ENCODE peak calls at places on chromosomes 4 and X, in five cellular contexts. One of them, this sample, is unnamed.

GRCh38 chr4:114807759-114808404 is 209.3 kb downstream of the UGT8 start:
- DNase-seq in neuronal stem cell: peak; percentile 44
- DNase-seq in thyroid gland: peak; percentile 8
- DNase-seq in H1: peak; percentile 15
- DNase-seq in hepatocyte: peak; percentile 52
- DNase-seq in this sample: peak; percentile 62

GRCh38 chrX:39559229-39559628 is 538.5 kb downstream of the BCOR start:
- DNase-seq in hepatocyte: no peak
- DNase-seq in thyroid gland: no peak
- DNase-seq in H1: no peak
- DNase-seq in neuronal stem cell: no peak
- DNase-seq in this sample: no peak

GRCh38 chr4:149708513-149709175 is 107.0 kb downstream of the IQCM start:
- DNase-seq in H1: no peak
- DNase-seq in neuronal stem cell: no peak
- DNase-seq in hepatocyte: peak; percentile 6
- DNase-seq in thyroid gland: no peak
- DNase-seq in this sample: no peak

GRCh38 chrX:68835104-68835442 is 6.3 kb downstream of the EFNB1 start:
- DNase-seq in H1: no peak
- DNase-seq in neuronal stem cell: no peak
- DNase-seq in thyroid gland: no peak
- DNase-seq in hepatocyte: no peak
- DNase-seq in this sample: no peak

GRCh38 chr4:123401466-123402175 is 5.0 kb downstream of the SPRY1 start:
- DNase-seq in thyroid gland: no peak
- DNase-seq in H1: no peak
- DNase-seq in hepatocyte: no peak
- DNase-seq in neuronal stem cell: no peak
- DNase-seq in this sample: no peak

GRCh38 chr4:2284934-2285664 is 23.2 kb upstream of the MXD4 start:
- DNase-seq in neuronal stem cell: no peak
- DNase-seq in thyroid gland: no peak
- DNase-seq in hepatocyte: no peak
- DNase-seq in H1: no peak
- DNase-seq in this sample: peak; percentile 52

GRCh38 chr4:8538703-8539567 is 41.3 kb upstream of the GPR78 start:
- DNase-seq in H1: no peak
- DNase-seq in neuronal stem cell: no peak
- DNase-seq in hepatocyte: no peak
- DNase-seq in thyroid gland: no peak
- DNase-seq in this sample: no peak

GRCh38 chr4:183588169-183588675 is 70.8 kb downstream of the RWDD4 start:
- DNase-seq in H1: no peak
- DNase-seq in thyroid gland: no peak
- DNase-seq in neuronal stem cell: no peak
- DNase-seq in hepatocyte: peak; percentile 48
- DNase-seq in this sample: peak; percentile 21

GRCh38 chrX:118495958-118496762 is 545 bp downstream of the DOCK11 start:
- DNase-seq in H1: no peak
- DNase-seq in neuronal stem cell: no peak
- DNase-seq in thyroid gland: peak; percentile 57
- DNase-seq in hepatocyte: peak; percentile 38
- DNase-seq in this sample: no peak

GRCh38 chrX:77617206-77617605 is 168.8 kb downstream of the ATRX start:
- DNase-seq in H1: no peak
- DNase-seq in neuronal stem cell: no peak
- DNase-seq in thyroid gland: no peak
- DNase-seq in hepatocyte: no peak
- DNase-seq in this sample: no peak

GRCh38 chr4:159006202-159006601 is 96.7 kb upstream of the RAPGEF2 start:
- DNase-seq in hepatocyte: peak; percentile 74
- DNase-seq in neuronal stem cell: no peak
- DNase-seq in H1: no peak
- DNase-seq in thyroid gland: no peak
- DNase-seq in this sample: no peak

GRCh38 chr4:183354213-183354612 is 32.0 kb upstream of the CLDN24 start:
- DNase-seq in thyroid gland: no peak
- DNase-seq in neuronal stem cell: no peak
- DNase-seq in hepatocyte: peak; percentile 22
- DNase-seq in H1: no peak
- DNase-seq in this sample: no peak

GRCh38 chr4:67087897-67088296 is 457.4 kb downstream of the CENPC start:
- DNase-seq in neuronal stem cell: no peak
- DNase-seq in hepatocyte: peak; percentile 51
- DNase-seq in H1: peak; percentile 10
- DNase-seq in thyroid gland: no peak
- DNase-seq in this sample: peak; percentile 45

GRCh38 chrX:118976599-118977340 is 2.4 kb downstream of the LONRF3 start:
- DNase-seq in hepatocyte: peak; percentile 56
- DNase-seq in H1: no peak
- DNase-seq in neuronal stem cell: no peak
- DNase-seq in thyroid gland: peak; percentile 85
- DNase-seq in this sample: no peak

GRCh38 chr4:69781458-69782418 is 21.3 kb upstream of the SULT1B1 start:
- DNase-seq in neuronal stem cell: no peak
- DNase-seq in hepatocyte: peak; percentile 31
- DNase-seq in H1: no peak
- DNase-seq in thyroid gland: no peak
- DNase-seq in this sample: no peak

GRCh38 chr4:15297344-15297743 is 130.5 kb upstream of the C1QTNF7 start:
- DNase-seq in thyroid gland: no peak
- DNase-seq in H1: no peak
- DNase-seq in neuronal stem cell: no peak
- DNase-seq in hepatocyte: no peak
- DNase-seq in this sample: no peak

GRCh38 chrX:129741880-129742758 is 3.3 kb downstream of the XPNPEP2 start:
- DNase-seq in thyroid gland: no peak
- DNase-seq in hepatocyte: no peak
- DNase-seq in neuronal stem cell: peak; percentile 58
- DNase-seq in H1: no peak
- DNase-seq in this sample: peak; percentile 26

GRCh38 chrX:120668357-120668756 is 38.5 kb upstream of the C1GALT1C1 start:
- DNase-seq in hepatocyte: no peak
- DNase-seq in thyroid gland: no peak
- DNase-seq in H1: no peak
- DNase-seq in neuronal stem cell: no peak
- DNase-seq in this sample: no peak

GRCh38 chrX:3939967-3940610 is 226.6 kb upstream of the PRKX start:
- DNase-seq in H1: no peak
- DNase-seq in hepatocyte: peak; percentile 42
- DNase-seq in thyroid gland: no peak
- DNase-seq in neuronal stem cell: no peak
- DNase-seq in this sample: peak; percentile 11

DNA sequence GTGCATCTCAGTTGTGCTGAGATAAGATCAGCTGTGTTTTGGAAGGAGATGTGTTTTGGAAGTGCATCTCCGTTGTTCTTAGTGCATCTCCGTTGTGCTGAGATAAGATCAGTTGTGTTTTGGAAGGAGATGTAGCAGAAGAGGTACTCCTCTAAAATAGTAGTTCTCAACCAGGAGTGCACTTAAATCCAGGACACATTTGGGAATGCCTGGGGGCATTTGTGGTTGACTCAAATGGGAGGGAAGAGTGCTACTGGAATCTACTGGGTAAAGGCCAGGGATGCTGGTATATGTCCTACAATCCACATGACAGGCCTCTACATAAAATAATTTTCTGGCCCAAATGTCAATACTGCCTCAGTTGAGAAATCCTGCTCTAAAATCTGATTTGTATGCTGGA is 70.8 kb upstream of the CHRDL1 start:
- DNase-seq in thyroid gland: no peak
- DNase-seq in H1: no peak
- DNase-seq in hepatocyte: no peak
- DNase-seq in neuronal stem cell: no peak
- DNase-seq in this sample: no peak
- H3K27me3 ChIP-seq in thyroid gland: no peaks in the 10 kb centered on the region
- H3K27me3 ChIP-seq in H1: no peaks in the 10 kb centered on the region
- H3K27me3 ChIP-seq in hepatocyte: no peaks in the 10 kb centered on the region
- H3K27me3 ChIP-seq in neuronal stem cell: no peaks in the 10 kb centered on the region
- H3K27me3 ChIP-seq in this sample: peaks cover 4% of the 10 kb centered on the region

DNA sequence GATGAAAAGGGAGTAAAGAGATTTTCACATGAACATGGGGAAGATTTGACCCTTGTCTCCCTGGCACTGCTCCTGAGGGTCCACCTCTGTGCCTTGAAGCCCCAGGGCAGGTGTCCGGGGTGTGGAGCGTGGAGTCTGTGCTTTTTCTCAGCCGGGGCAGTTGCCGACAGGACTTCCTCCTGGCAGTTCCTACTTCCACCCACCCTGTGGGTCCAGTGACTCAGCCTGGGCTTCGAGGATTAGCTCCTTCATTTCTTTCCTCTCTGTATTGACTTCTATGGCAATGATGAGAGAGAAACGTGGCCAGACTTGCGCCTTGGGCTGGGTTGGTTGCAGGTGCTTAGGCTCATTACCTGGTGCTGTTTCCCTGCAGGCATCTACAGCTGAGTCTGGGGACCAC is 35.9 kb upstream of the CLCN4 start:
- DNase-seq in neuronal stem cell: no peak
- DNase-seq in thyroid gland: no peak
- DNase-seq in hepatocyte: no peak
- DNase-seq in H1: no peak
- DNase-seq in this sample: no peak
- H3K27me3 ChIP-seq in neuronal stem cell: no peaks in the 10 kb centered on the region
- H3K27me3 ChIP-seq in thyroid gland: no peaks in the 10 kb centered on the region
- H3K27me3 ChIP-seq in hepatocyte: no peaks in the 10 kb centered on the region
- H3K27me3 ChIP-seq in H1: no peaks in the 10 kb centered on the region
- H3K27me3 ChIP-seq in this sample: no peaks in the 10 kb centered on the region

GRCh38 chrX:133590703-133591505 is 175.6 kb upstream of the GPC4 start:
- DNase-seq in hepatocyte: no peak
- DNase-seq in neuronal stem cell: no peak
- DNase-seq in thyroid gland: no peak
- DNase-seq in H1: no peak
- DNase-seq in this sample: peak; percentile 0
- H3K27me3 ChIP-seq in hepatocyte: no peaks in the 10 kb centered on the region
- H3K27me3 ChIP-seq in neuronal stem cell: no peaks in the 10 kb centered on the region
- H3K27me3 ChIP-seq in thyroid gland: no peaks in the 10 kb centered on the region
- H3K27me3 ChIP-seq in H1: no peaks in the 10 kb centered on the region
- H3K27me3 ChIP-seq in this sample: no peaks in the 10 kb centered on the region

GRCh38 chr4:121688696-121689095 is 8.1 kb downstream of the ANXA5 start:
- DNase-seq in neuronal stem cell: no peak
- DNase-seq in H1: no peak
- DNase-seq in hepatocyte: no peak
- DNase-seq in thyroid gland: no peak
- DNase-seq in this sample: no peak
- H3K27me3 ChIP-seq in neuronal stem cell: no peaks in the 10 kb centered on the region
- H3K27me3 ChIP-seq in H1: no peaks in the 10 kb centered on the region
- H3K27me3 ChIP-seq in hepatocyte: no peaks in the 10 kb centered on the region
- H3K27me3 ChIP-seq in thyroid gland: no peaks in the 10 kb centered on the region
- H3K27me3 ChIP-seq in this sample: no peaks in the 10 kb centered on the region

DNA sequence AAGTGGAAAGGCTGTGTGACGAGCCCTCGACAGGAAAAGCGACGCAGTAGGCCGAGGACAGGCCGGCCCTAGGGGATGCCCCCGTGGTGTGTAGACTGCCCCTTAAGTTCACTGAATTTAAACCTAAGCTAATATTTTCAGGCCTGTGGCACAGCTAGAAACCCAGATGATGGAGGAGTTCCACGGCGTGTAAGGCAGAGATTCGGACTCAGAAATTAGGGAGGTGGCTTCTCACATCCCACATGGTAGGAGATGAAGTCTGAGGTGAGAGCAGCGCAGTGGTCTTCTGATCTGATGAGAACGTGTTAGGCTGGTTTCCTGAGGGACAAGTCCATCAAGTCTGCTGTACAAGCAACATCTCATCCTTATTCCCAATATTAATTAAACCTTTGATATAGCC is 7.8 kb downstream of the LRP2BP start:
- DNase-seq in neuronal stem cell: no peak
- DNase-seq in hepatocyte: no peak
- DNase-seq in H1: no peak
- DNase-seq in thyroid gland: no peak
- DNase-seq in this sample: no peak
- H3K27me3 ChIP-seq in neuronal stem cell: no peaks in the 10 kb centered on the region
- H3K27me3 ChIP-seq in hepatocyte: no peaks in the 10 kb centered on the region
- H3K27me3 ChIP-seq in H1: no peaks in the 10 kb centered on the region
- H3K27me3 ChIP-seq in thyroid gland: no peaks in the 10 kb centered on the region
- H3K27me3 ChIP-seq in this sample: no peaks in the 10 kb centered on the region

GRCh38 chrX:10859353-10859752 is 239.0 kb upstream of the MID1 start:
- DNase-seq in thyroid gland: no peak
- DNase-seq in neuronal stem cell: no peak
- DNase-seq in hepatocyte: no peak
- DNase-seq in H1: no peak
- DNase-seq in this sample: no peak

GRCh38 chrX:10851809-10852208 is 231.4 kb upstream of the MID1 start:
- DNase-seq in hepatocyte: no peak
- DNase-seq in neuronal stem cell: no peak
- DNase-seq in H1: no peak
- DNase-seq in thyroid gland: no peak
- DNase-seq in this sample: no peak

GRCh38 chrX:10855845-10856244 is 235.5 kb upstream of the MID1 start:
- DNase-seq in thyroid gland: no peak
- DNase-seq in hepatocyte: no peak
- DNase-seq in neuronal stem cell: no peak
- DNase-seq in H1: no peak
- DNase-seq in this sample: peak; percentile 10

GRCh38 chrX:10856797-10857196 is 236.4 kb upstream of the MID1 start:
- DNase-seq in hepatocyte: no peak
- DNase-seq in thyroid gland: no peak
- DNase-seq in neuronal stem cell: no peak
- DNase-seq in H1: no peak
- DNase-seq in this sample: no peak

GRCh38 chrX:10854594-10854993 is 234.2 kb upstream of the MID1 start:
- DNase-seq in thyroid gland: no peak
- DNase-seq in H1: no peak
- DNase-seq in hepatocyte: no peak
- DNase-seq in neuronal stem cell: no peak
- DNase-seq in this sample: no peak
- H3K27me3 ChIP-seq in thyroid gland: no peaks in the 10 kb centered on the region
- H3K27me3 ChIP-seq in H1: no peaks in the 10 kb centered on the region
- H3K27me3 ChIP-seq in hepatocyte: no peaks in the 10 kb centered on the region
- H3K27me3 ChIP-seq in neuronal stem cell: no peaks in the 10 kb centered on the region
- H3K27me3 ChIP-seq in this sample: no peaks in the 10 kb centered on the region

This sample was measured in cardiac muscle cell.